ENCODE peak calls at places on chromosomes 4 and X, in four cellular contexts. One of them, this sample, is unnamed.

GRCh38 chrX:13387656-13388421 is 68.0 kb upstream of the ATXN3L start:
- DNase-seq in memory B cell: no peak
- DNase-seq in CD4-positive, alpha-beta T cell: no peak
- DNase-seq in HFF-Myc: no peak
- DNase-seq in this sample: no peak

GRCh38 chr4:26454961-26455360 is 35.3 kb downstream of the CCKAR start:
- DNase-seq in memory B cell: no peak
- DNase-seq in CD4-positive, alpha-beta T cell: no peak
- DNase-seq in HFF-Myc: no peak
- DNase-seq in this sample: no peak

GRCh38 chrX:48917139-48917980 is 1.5 kb downstream of the PIM2 start:
- DNase-seq in memory B cell: peak; percentile 85
- DNase-seq in CD4-positive, alpha-beta T cell: peak; percentile 84
- DNase-seq in HFF-Myc: peak; percentile 67
- DNase-seq in this sample: peak; percentile 76

GRCh38 chr4:45971108-45971507 is 152.7 kb downstream of the GABRG1 start:
- DNase-seq in memory B cell: no peak
- DNase-seq in CD4-positive, alpha-beta T cell: no peak
- DNase-seq in HFF-Myc: no peak
- DNase-seq in this sample: no peak

GRCh38 chr4:102637391-102637790 is 123.4 kb downstream of the MANBA start:
- DNase-seq in memory B cell: no peak
- DNase-seq in CD4-positive, alpha-beta T cell: no peak
- DNase-seq in HFF-Myc: no peak
- DNase-seq in this sample: no peak

GRCh38 chr4:16714191-16714590 is 184.3 kb downstream of the LDB2 start:
- DNase-seq in memory B cell: no peak
- DNase-seq in CD4-positive, alpha-beta T cell: no peak
- DNase-seq in HFF-Myc: no peak
- DNase-seq in this sample: no peak

GRCh38 chrX:1564750-1565683 is 26.4 kb upstream of the AKAP17A start:
- DNase-seq in memory B cell: peak; percentile 5
- DNase-seq in CD4-positive, alpha-beta T cell: no peak
- DNase-seq in HFF-Myc: no peak
- DNase-seq in this sample: no peak

GRCh38 chr4:135418353-135418752 is 1216.8 kb upstream of the PABPC4L start:
- DNase-seq in memory B cell: no peak
- DNase-seq in CD4-positive, alpha-beta T cell: no peak
- DNase-seq in HFF-Myc: no peak
- DNase-seq in this sample: no peak

GRCh38 chr4:24657768-24658617 is 73.6 kb upstream of the DHX15 start:
- DNase-seq in memory B cell: no peak
- DNase-seq in CD4-positive, alpha-beta T cell: no peak
- DNase-seq in HFF-Myc: no peak
- DNase-seq in this sample: no peak

GRCh38 chrX:37578045-37578444 is 6.6 kb downstream of the LANCL3 start:
- DNase-seq in memory B cell: no peak
- DNase-seq in CD4-positive, alpha-beta T cell: no peak
- DNase-seq in HFF-Myc: no peak
- DNase-seq in this sample: no peak

GRCh38 chr4:140344111-140344510 is 29.3 kb upstream of the SCOC start:
- DNase-seq in memory B cell: no peak
- DNase-seq in CD4-positive, alpha-beta T cell: no peak
- DNase-seq in HFF-Myc: no peak
- DNase-seq in this sample: no peak

GRCh38 chrX:15761564-15762191 is 23.6 kb downstream of the CA5B start:
- DNase-seq in memory B cell: peak; percentile 31
- DNase-seq in CD4-positive, alpha-beta T cell: no peak
- DNase-seq in HFF-Myc: no peak
- DNase-seq in this sample: peak; percentile 39

GRCh38 chrX:103817502-103817901 is 14.6 kb downstream of the RAB9B start:
- DNase-seq in memory B cell: peak; percentile 36
- DNase-seq in CD4-positive, alpha-beta T cell: no peak
- DNase-seq in HFF-Myc: peak; percentile 25
- DNase-seq in this sample: peak; percentile 30

GRCh38 chr4:151322565-151322964 is 2.8 kb downstream of the SH3D19 start:
- DNase-seq in memory B cell: no peak
- DNase-seq in CD4-positive, alpha-beta T cell: no peak
- DNase-seq in HFF-Myc: no peak
- DNase-seq in this sample: no peak

GRCh38 chrX:16594490-16594889 is 55.5 kb upstream of the S100G start:
- DNase-seq in memory B cell: no peak
- DNase-seq in CD4-positive, alpha-beta T cell: no peak
- DNase-seq in HFF-Myc: no peak
- DNase-seq in this sample: no peak

GRCh38 chrX:112851806-112852205 is 11.2 kb upstream of the AMOT start:
- DNase-seq in memory B cell: no peak
- DNase-seq in CD4-positive, alpha-beta T cell: no peak
- DNase-seq in HFF-Myc: no peak
- DNase-seq in this sample: no peak

GRCh38 chrX:134782796-134783195 is 124.5 kb upstream of the PLAC1 start:
- DNase-seq in memory B cell: no peak
- DNase-seq in CD4-positive, alpha-beta T cell: no peak
- DNase-seq in HFF-Myc: no peak
- DNase-seq in this sample: no peak

GRCh38 chr4:57020467-57021101 is 41.9 kb downstream of the POLR2B start:
- DNase-seq in memory B cell: no peak
- DNase-seq in CD4-positive, alpha-beta T cell: no peak
- DNase-seq in HFF-Myc: no peak
- DNase-seq in this sample: no peak

GRCh38 chrX:21758488-21758887 is 572 bp upstream of the SMPX start:
- DNase-seq in memory B cell: no peak
- DNase-seq in CD4-positive, alpha-beta T cell: no peak
- DNase-seq in HFF-Myc: no peak
- DNase-seq in this sample: no peak

GRCh38 chr4:82797591-82798081 is 960 bp downstream of the SCD5 start:
- DNase-seq in memory B cell: no peak
- DNase-seq in CD4-positive, alpha-beta T cell: no peak
- DNase-seq in HFF-Myc: no peak
- DNase-seq in this sample: no peak

GRCh38 chr4:89590102-89590501 is 246.9 kb downstream of the SNCA start:
- DNase-seq in memory B cell: no peak
- DNase-seq in CD4-positive, alpha-beta T cell: no peak
- DNase-seq in HFF-Myc: no peak
- DNase-seq in this sample: no peak

GRCh38 chr4:184978211-184978610 is 40.1 kb upstream of the HELT start:
- DNase-seq in memory B cell: no peak
- DNase-seq in CD4-positive, alpha-beta T cell: no peak
- DNase-seq in HFF-Myc: no peak
- DNase-seq in this sample: no peak

GRCh38 chr4:48445704-48446103 is 37.4 kb upstream of the SLC10A4 start:
- DNase-seq in memory B cell: no peak
- DNase-seq in CD4-positive, alpha-beta T cell: no peak
- DNase-seq in HFF-Myc: no peak
- DNase-seq in this sample: no peak

GRCh38 chr4:56345461-56345860 is 41.8 kb downstream of the AASDH start:
- DNase-seq in memory B cell: no peak
- DNase-seq in CD4-positive, alpha-beta T cell: no peak
- DNase-seq in HFF-Myc: no peak
- DNase-seq in this sample: no peak

GRCh38 chrX:130172127-130172834 is 519 bp downstream of the RAB33A start:
- DNase-seq in memory B cell: no peak
- DNase-seq in CD4-positive, alpha-beta T cell: no peak
- DNase-seq in HFF-Myc: no peak
- DNase-seq in this sample: no peak

GRCh38 chr4:75919914-75920313 is 17.7 kb upstream of the PPEF2 start:
- DNase-seq in memory B cell: no peak
- DNase-seq in CD4-positive, alpha-beta T cell: no peak
- DNase-seq in HFF-Myc: no peak
- DNase-seq in this sample: no peak

GRCh38 chrX:38438321-38438720 is 85.9 kb downstream of the OTC start:
- DNase-seq in memory B cell: no peak
- DNase-seq in CD4-positive, alpha-beta T cell: no peak
- DNase-seq in HFF-Myc: no peak
- DNase-seq in this sample: no peak

GRCh38 chr4:117134386-117134785 is 49.0 kb upstream of the TRAM1L1 start:
- DNase-seq in memory B cell: no peak
- DNase-seq in CD4-positive, alpha-beta T cell: no peak
- DNase-seq in HFF-Myc: no peak
- DNase-seq in this sample: no peak

GRCh38 chrX:28847423-28847822 is 260.2 kb downstream of the IL1RAPL1 start:
- DNase-seq in memory B cell: no peak
- DNase-seq in CD4-positive, alpha-beta T cell: no peak
- DNase-seq in HFF-Myc: peak; percentile 1
- DNase-seq in this sample: no peak

GRCh38 chr4:38677466-38677865 is 13.5 kb downstream of the KLF3 start:
- DNase-seq in memory B cell: no peak
- DNase-seq in CD4-positive, alpha-beta T cell: no peak
- DNase-seq in HFF-Myc: no peak
- DNase-seq in this sample: no peak

GRCh38 chr4:5863461-5864113 is 29.3 kb downstream of the CRMP1 start:
- DNase-seq in memory B cell: no peak
- DNase-seq in CD4-positive, alpha-beta T cell: no peak
- DNase-seq in HFF-Myc: peak; percentile 51
- DNase-seq in this sample: no peak

GRCh38 chrX:25810202-25810601 is 327.9 kb upstream of the MAGEB18 start:
- DNase-seq in memory B cell: no peak
- DNase-seq in CD4-positive, alpha-beta T cell: no peak
- DNase-seq in HFF-Myc: no peak
- DNase-seq in this sample: no peak

GRCh38 chr4:30721353-30722091 is 1.4 kb downstream of the PCDH7 start:
- DNase-seq in memory B cell: no peak
- DNase-seq in CD4-positive, alpha-beta T cell: no peak
- DNase-seq in HFF-Myc: no peak
- DNase-seq in this sample: no peak

GRCh38 chr4:7068883-7069282 is 1.0 kb upstream of the GRPEL1 start:
- DNase-seq in memory B cell: no peak
- DNase-seq in CD4-positive, alpha-beta T cell: no peak
- DNase-seq in HFF-Myc: no peak
- DNase-seq in this sample: peak; percentile 53

GRCh38 chr4:95284668-95285067 is 264.1 kb downstream of the UNC5C start:
- DNase-seq in memory B cell: no peak
- DNase-seq in CD4-positive, alpha-beta T cell: no peak
- DNase-seq in HFF-Myc: no peak
- DNase-seq in this sample: no peak

GRCh38 chrX:31702208-31702607 is 630.4 kb upstream of the FTHL17 start:
- DNase-seq in memory B cell: no peak
- DNase-seq in CD4-positive, alpha-beta T cell: no peak
- DNase-seq in HFF-Myc: no peak
- DNase-seq in this sample: no peak

GRCh38 chr4:81816362-81816761 is 344.7 kb upstream of the RASGEF1B start:
- DNase-seq in memory B cell: no peak
- DNase-seq in CD4-positive, alpha-beta T cell: no peak
- DNase-seq in HFF-Myc: no peak
- DNase-seq in this sample: no peak